ENCODE peak calls at places on chromosomes 12 and 14, in nine cellular contexts. One of them, this sample, is unnamed.
A peak's percentile ranks its signal among the peaks of the same experiment; 100 is the strongest.

GRCh38 chr14:55399912-55400311 is 11.7 kb downstream of the ATG14 start:
- DNase-seq in transverse colon: no peak
- DNase-seq in pancreas: no peak
- DNase-seq in stomach: no peak
- DNase-seq in fibroblast of lung: peak; percentile 28
- DNase-seq in tibial artery: no peak
- DNase-seq in cardiac muscle cell: no peak
- DNase-seq in neural progenitor cell: no peak
- DNase-seq in esophagus muscularis mucosa: no peak
- DNase-seq in this sample: no peak

GRCh38 chr12:57049890-57050289 is at the start of gene MYO1A:
- DNase-seq in transverse colon: peak; percentile 76
- DNase-seq in pancreas: no peak
- DNase-seq in stomach: peak; percentile 34
- DNase-seq in fibroblast of lung: no peak
- DNase-seq in tibial artery: no peak
- DNase-seq in cardiac muscle cell: peak; percentile 25
- DNase-seq in neural progenitor cell: peak; percentile 48
- DNase-seq in esophagus muscularis mucosa: no peak
- DNase-seq in this sample: no peak

GRCh38 chr14:37343307-37344094 is 145.8 kb downstream of the MIPOL1 start:
- DNase-seq in transverse colon: no peak
- DNase-seq in pancreas: no peak
- DNase-seq in stomach: no peak
- DNase-seq in fibroblast of lung: peak; percentile 69
- DNase-seq in tibial artery: no peak
- DNase-seq in cardiac muscle cell: no peak
- DNase-seq in neural progenitor cell: no peak
- DNase-seq in esophagus muscularis mucosa: no peak
- DNase-seq in this sample: no peak

GRCh38 chr12:32568241-32568640 is 110.9 kb upstream of the DNM1L start:
- DNase-seq in transverse colon: no peak
- DNase-seq in pancreas: no peak
- DNase-seq in stomach: no peak
- DNase-seq in fibroblast of lung: peak; percentile 81
- DNase-seq in tibial artery: no peak
- DNase-seq in cardiac muscle cell: peak; percentile 87
- DNase-seq in neural progenitor cell: no peak
- DNase-seq in esophagus muscularis mucosa: no peak
- DNase-seq in this sample: no peak

GRCh38 chr12:18153826-18154225 is 63.8 kb upstream of the RERGL start:
- DNase-seq in transverse colon: no peak
- DNase-seq in pancreas: no peak
- DNase-seq in stomach: no peak
- DNase-seq in fibroblast of lung: no peak
- DNase-seq in tibial artery: no peak
- DNase-seq in cardiac muscle cell: no peak
- DNase-seq in neural progenitor cell: peak; percentile 41
- DNase-seq in esophagus muscularis mucosa: no peak
- DNase-seq in this sample: no peak

GRCh38 chr14:75339059-75339458 is 60.4 kb downstream of the FOS start:
- DNase-seq in transverse colon: no peak
- DNase-seq in pancreas: no peak
- DNase-seq in stomach: no peak
- DNase-seq in fibroblast of lung: peak; percentile 54
- DNase-seq in tibial artery: no peak
- DNase-seq in cardiac muscle cell: peak; percentile 62
- DNase-seq in neural progenitor cell: no peak
- DNase-seq in esophagus muscularis mucosa: no peak
- DNase-seq in this sample: no peak

GRCh38 chr14:38078393-38078792 is 129.3 kb upstream of the SSTR1 start:
- DNase-seq in transverse colon: peak; percentile 12
- DNase-seq in pancreas: no peak
- DNase-seq in stomach: peak; percentile 30
- DNase-seq in fibroblast of lung: no peak
- DNase-seq in tibial artery: no peak
- DNase-seq in cardiac muscle cell: no peak
- DNase-seq in neural progenitor cell: no peak
- DNase-seq in esophagus muscularis mucosa: no peak
- DNase-seq in this sample: peak; percentile 26

GRCh38 chr12:10663869-10664268 is 10.0 kb downstream of the STYK1 start:
- DNase-seq in transverse colon: no peak
- DNase-seq in pancreas: no peak
- DNase-seq in stomach: no peak
- DNase-seq in fibroblast of lung: no peak
- DNase-seq in tibial artery: no peak
- DNase-seq in cardiac muscle cell: no peak
- DNase-seq in neural progenitor cell: no peak
- DNase-seq in esophagus muscularis mucosa: no peak
- DNase-seq in this sample: no peak

GRCh38 chr12:944201-944600 is 5.3 kb downstream of the RAD52 start:
- DNase-seq in transverse colon: no peak
- DNase-seq in pancreas: no peak
- DNase-seq in stomach: peak; percentile 3
- DNase-seq in fibroblast of lung: no peak
- DNase-seq in tibial artery: no peak
- DNase-seq in cardiac muscle cell: no peak
- DNase-seq in neural progenitor cell: no peak
- DNase-seq in esophagus muscularis mucosa: no peak
- DNase-seq in this sample: no peak

DNA sequence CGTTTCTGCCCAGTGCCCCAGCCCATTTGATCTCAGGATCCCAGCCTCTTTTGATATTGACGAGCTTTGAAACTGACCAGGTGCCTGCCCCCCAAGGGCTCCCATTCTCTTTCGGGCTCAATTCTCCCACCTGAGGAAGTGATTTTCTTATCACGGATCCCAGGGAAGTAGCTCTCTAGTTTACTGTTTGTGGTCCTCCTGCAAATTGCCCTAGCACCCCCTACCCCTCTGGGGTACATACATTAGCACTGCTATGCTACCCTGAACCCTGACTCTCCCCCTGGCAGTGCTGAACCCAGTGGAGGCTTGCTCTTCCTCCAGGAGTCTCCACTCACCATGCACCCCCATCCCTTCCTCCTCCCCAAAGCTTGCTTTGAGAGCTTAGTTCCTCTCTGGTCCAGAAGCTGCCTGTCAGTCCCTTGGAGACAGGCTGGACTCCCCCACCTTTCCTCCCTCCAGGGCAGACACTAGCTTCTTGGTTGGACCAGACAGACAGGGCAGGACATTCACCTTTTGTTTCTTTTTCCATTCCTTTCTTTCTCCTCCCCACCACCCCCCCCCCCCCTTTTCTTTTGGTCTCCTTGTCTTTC is 4.4 kb upstream of the TBX3 start:
- DNase-seq in transverse colon: no peak
- DNase-seq in pancreas: no peak
- DNase-seq in stomach: no peak
- DNase-seq in fibroblast of lung: no peak
- DNase-seq in tibial artery: no peak
- DNase-seq in cardiac muscle cell: no peak
- DNase-seq in neural progenitor cell: peak; percentile 16
- DNase-seq in esophagus muscularis mucosa: no peak
- DNase-seq in this sample: peak; percentile 55
- H3K4me3 ChIP-seq in transverse colon: no peak overlapping the region
- H3K4me3 ChIP-seq in pancreas: no peak overlapping the region
- H3K4me3 ChIP-seq in stomach: no peak overlapping the region
- H3K4me3 ChIP-seq in fibroblast of lung: no peak overlapping the region
- H3K4me3 ChIP-seq in tibial artery: no peak overlapping the region
- H3K4me3 ChIP-seq in cardiac muscle cell: no peak overlapping the region
- H3K4me3 ChIP-seq in neural progenitor cell: no peak overlapping the region
- H3K4me3 ChIP-seq in esophagus muscularis mucosa: no peak overlapping the region
- H3K4me3 ChIP-seq in this sample: no peak overlapping the region

DNA sequence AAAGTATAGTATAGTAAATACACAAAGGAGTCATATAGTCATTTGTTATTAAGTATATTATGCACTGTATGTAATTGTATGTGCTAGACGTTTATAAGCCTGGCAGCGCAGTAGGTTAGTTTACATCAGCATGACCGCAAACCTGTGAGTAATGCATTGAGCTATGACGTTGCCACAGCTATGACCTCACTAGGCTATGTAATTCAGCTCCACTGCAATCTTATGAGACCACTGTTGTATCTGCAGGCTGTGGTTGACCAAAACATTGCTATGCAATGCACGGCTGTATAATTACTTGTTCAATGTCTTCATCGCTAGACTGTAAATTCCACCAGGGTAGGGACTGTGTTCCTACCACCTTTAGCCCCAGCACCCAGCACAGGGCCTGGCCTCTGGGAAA is 53.2 kb upstream of the VASH1 start:
- DNase-seq in transverse colon: no peak
- DNase-seq in pancreas: no peak
- DNase-seq in stomach: no peak
- DNase-seq in fibroblast of lung: peak; percentile 11
- DNase-seq in tibial artery: no peak
- DNase-seq in cardiac muscle cell: no peak
- DNase-seq in neural progenitor cell: no peak
- DNase-seq in esophagus muscularis mucosa: peak; percentile 70
- DNase-seq in this sample: no peak
- H3K27me3 ChIP-seq in transverse colon: peaks cover 3% of the 10 kb centered on the region
- H3K27me3 ChIP-seq in pancreas: no peaks in the 10 kb centered on the region
- H3K27me3 ChIP-seq in stomach: peaks cover 4% of the 10 kb centered on the region
- H3K27me3 ChIP-seq in fibroblast of lung: no peaks in the 10 kb centered on the region
- H3K27me3 ChIP-seq in tibial artery: no peaks in the 10 kb centered on the region
- H3K27me3 ChIP-seq in cardiac muscle cell: no peaks in the 10 kb centered on the region
- H3K27me3 ChIP-seq in neural progenitor cell: no peaks in the 10 kb centered on the region
- H3K27me3 ChIP-seq in esophagus muscularis mucosa: no peaks in the 10 kb centered on the region
- H3K27me3 ChIP-seq in this sample: no peaks in the 10 kb centered on the region

GRCh38 chr14:59882957-59883356 is 12.4 kb upstream of the RTN1 start:
- DNase-seq in transverse colon: no peak
- DNase-seq in pancreas: no peak
- DNase-seq in stomach: no peak
- DNase-seq in fibroblast of lung: no peak
- DNase-seq in tibial artery: no peak
- DNase-seq in cardiac muscle cell: no peak
- DNase-seq in neural progenitor cell: peak; percentile 27
- DNase-seq in esophagus muscularis mucosa: no peak
- DNase-seq in this sample: no peak
- TF ChIP-seq CTCF in transverse colon: no peak
- TF ChIP-seq CTCF in pancreas: no peak
- TF ChIP-seq CTCF in stomach: no peak
- TF ChIP-seq CTCF in fibroblast of lung: peak; percentile 22
- TF ChIP-seq CTCF in tibial artery: no peak
- TF ChIP-seq CTCF in cardiac muscle cell: peak; percentile 32
- TF ChIP-seq CTCF in neural progenitor cell: peak; percentile 63
- TF ChIP-seq CTCF in esophagus muscularis mucosa: no peak
- TF ChIP-seq CTCF in this sample: no peak

GRCh38 chr14:24086193-24086955 is 7.7 kb upstream of the PCK2 start:
- DNase-seq in transverse colon: no peak
- DNase-seq in pancreas: no peak
- DNase-seq in stomach: no peak
- DNase-seq in fibroblast of lung: no peak
- DNase-seq in tibial artery: no peak
- DNase-seq in cardiac muscle cell: no peak
- DNase-seq in neural progenitor cell: peak; percentile 74
- DNase-seq in esophagus muscularis mucosa: no peak
- DNase-seq in this sample: no peak
- H3K4me3 ChIP-seq in transverse colon: no peak overlapping the region
- H3K4me3 ChIP-seq in pancreas: no peak overlapping the region
- H3K4me3 ChIP-seq in stomach: no peak overlapping the region
- H3K4me3 ChIP-seq in fibroblast of lung: no peak overlapping the region
- H3K4me3 ChIP-seq in tibial artery: no peak overlapping the region
- H3K4me3 ChIP-seq in cardiac muscle cell: no peak overlapping the region
- H3K4me3 ChIP-seq in neural progenitor cell: no peak overlapping the region
- H3K4me3 ChIP-seq in esophagus muscularis mucosa: no peak overlapping the region
- H3K4me3 ChIP-seq in this sample: no peak overlapping the region

GRCh38 chr14:30143617-30144016 is 216.0 kb upstream of the PRKD1 start:
- DNase-seq in transverse colon: no peak
- DNase-seq in pancreas: no peak
- DNase-seq in stomach: no peak
- DNase-seq in fibroblast of lung: peak; percentile 48
- DNase-seq in tibial artery: no peak
- DNase-seq in cardiac muscle cell: peak; percentile 28
- DNase-seq in neural progenitor cell: no peak
- DNase-seq in esophagus muscularis mucosa: no peak
- DNase-seq in this sample: no peak
- H3K27me3 ChIP-seq in transverse colon: no peaks in the 10 kb centered on the region
- H3K27me3 ChIP-seq in pancreas: no peaks in the 10 kb centered on the region
- H3K27me3 ChIP-seq in stomach: no peaks in the 10 kb centered on the region
- H3K27me3 ChIP-seq in fibroblast of lung: no peaks in the 10 kb centered on the region
- H3K27me3 ChIP-seq in tibial artery: no peaks in the 10 kb centered on the region
- H3K27me3 ChIP-seq in cardiac muscle cell: no peaks in the 10 kb centered on the region
- H3K27me3 ChIP-seq in neural progenitor cell: no peaks in the 10 kb centered on the region
- H3K27me3 ChIP-seq in esophagus muscularis mucosa: no peaks in the 10 kb centered on the region
- H3K27me3 ChIP-seq in this sample: no peaks in the 10 kb centered on the region

GRCh38 chr14:104069541-104069940 is 16.0 kb upstream of the ASPG start:
- DNase-seq in transverse colon: no peak
- DNase-seq in pancreas: no peak
- DNase-seq in stomach: no peak
- DNase-seq in fibroblast of lung: no peak
- DNase-seq in tibial artery: no peak
- DNase-seq in cardiac muscle cell: no peak
- DNase-seq in neural progenitor cell: no peak
- DNase-seq in esophagus muscularis mucosa: no peak
- DNase-seq in this sample: no peak
- TF ChIP-seq CTCF in transverse colon: no peak
- TF ChIP-seq CTCF in pancreas: no peak
- TF ChIP-seq CTCF in stomach: no peak
- TF ChIP-seq CTCF in fibroblast of lung: no peak
- TF ChIP-seq CTCF in tibial artery: no peak
- TF ChIP-seq CTCF in cardiac muscle cell: no peak
- TF ChIP-seq CTCF in neural progenitor cell: no peak
- TF ChIP-seq CTCF in esophagus muscularis mucosa: no peak
- TF ChIP-seq CTCF in this sample: no peak

GRCh38 chr14:39109893-39110715 is 4.0 kb upstream of the GEMIN2 start:
- DNase-seq in transverse colon: no peak
- DNase-seq in pancreas: peak; percentile 30
- DNase-seq in stomach: no peak
- DNase-seq in fibroblast of lung: no peak
- DNase-seq in tibial artery: no peak
- DNase-seq in cardiac muscle cell: no peak
- DNase-seq in neural progenitor cell: no peak
- DNase-seq in esophagus muscularis mucosa: no peak
- DNase-seq in this sample: peak; percentile 62
- H3K4me3 ChIP-seq in transverse colon: no peak overlapping the region
- H3K4me3 ChIP-seq in pancreas: no peak overlapping the region
- H3K4me3 ChIP-seq in stomach: peak overlapping the region; percentile 17
- H3K4me3 ChIP-seq in fibroblast of lung: no peak overlapping the region
- H3K4me3 ChIP-seq in tibial artery: no peak overlapping the region
- H3K4me3 ChIP-seq in cardiac muscle cell: no peak overlapping the region
- H3K4me3 ChIP-seq in neural progenitor cell: no peak overlapping the region
- H3K4me3 ChIP-seq in esophagus muscularis mucosa: no peak overlapping the region
- H3K4me3 ChIP-seq in this sample: no peak overlapping the region

GRCh38 chr14:56797003-56797568 is 13.2 kb downstream of the OTX2 start:
- DNase-seq in transverse colon: no peak
- DNase-seq in pancreas: no peak
- DNase-seq in stomach: no peak
- DNase-seq in fibroblast of lung: no peak
- DNase-seq in tibial artery: no peak
- DNase-seq in cardiac muscle cell: no peak
- DNase-seq in neural progenitor cell: no peak
- DNase-seq in esophagus muscularis mucosa: no peak
- DNase-seq in this sample: no peak
- H3K27me3 ChIP-seq in transverse colon: peaks cover 100% of the 10 kb centered on the region
- H3K27me3 ChIP-seq in pancreas: peaks cover 49% of the 10 kb centered on the region
- H3K27me3 ChIP-seq in stomach: peaks cover 100% of the 10 kb centered on the region
- H3K27me3 ChIP-seq in fibroblast of lung: peaks cover 59% of the 10 kb centered on the region
- H3K27me3 ChIP-seq in tibial artery: peaks cover 4% of the 10 kb centered on the region
- H3K27me3 ChIP-seq in cardiac muscle cell: peaks cover 94% of the 10 kb centered on the region
- H3K27me3 ChIP-seq in neural progenitor cell: peaks cover 63% of the 10 kb centered on the region
- H3K27me3 ChIP-seq in esophagus muscularis mucosa: peaks cover 62% of the 10 kb centered on the region
- H3K27me3 ChIP-seq in this sample: peaks cover 56% of the 10 kb centered on the region

GRCh38 chr14:73710737-73711136 is 3.4 kb downstream of the PNMA1 start:
- DNase-seq in transverse colon: no peak
- DNase-seq in pancreas: no peak
- DNase-seq in stomach: no peak
- DNase-seq in fibroblast of lung: no peak
- DNase-seq in tibial artery: no peak
- DNase-seq in cardiac muscle cell: no peak
- DNase-seq in neural progenitor cell: no peak
- DNase-seq in esophagus muscularis mucosa: no peak
- DNase-seq in this sample: no peak
- TF ChIP-seq CTCF in transverse colon: no peak
- TF ChIP-seq CTCF in pancreas: no peak
- TF ChIP-seq CTCF in stomach: no peak
- TF ChIP-seq CTCF in fibroblast of lung: no peak
- TF ChIP-seq CTCF in tibial artery: no peak
- TF ChIP-seq CTCF in cardiac muscle cell: no peak
- TF ChIP-seq CTCF in neural progenitor cell: no peak
- TF ChIP-seq CTCF in esophagus muscularis mucosa: no peak
- TF ChIP-seq CTCF in this sample: no peak